ENCODE peak calls at places on chromosomes 5 and 9, in four cellular contexts. Q is brain microvascular endothelial cell, G is HFF-Myc, K is Panc1. B is an unnamed sample.

GRCh38 chr9:97934321-97935115 is 3.5 kb downstream of the HEMGN start:
- DNase-seq in G (no peak), K (no peak), Q (no peak), B (no peak)

GRCh38 chr5:11322133-11322532 is 561.1 kb upstream of the DAP start:
- DNase-seq in G (no peak), Q (no peak), K (no peak), B (no peak)

GRCh38 chr5:9251379-9251980 is 294.4 kb downstream of the SEMA5A start:
- DNase-seq in K (no peak), Q (no peak), G (no peak), B (peak)

GRCh38 chr5:156188026-156188425 is 138.9 kb upstream of the SGCD start:
- DNase-seq in Q (no peak), G (no peak), K (no peak), B (no peak)

GRCh38 chr9:93321220-93321610 is 130.3 kb upstream of the FAM120A start:
- DNase-seq in K (no peak), Q (no peak), G (no peak), B (no peak)

GRCh38 chr5:127041571-127041970 is 11.2 kb upstream of the MARCHF3 start:
- DNase-seq in K (no peak), Q (no peak), G (no peak), B (peak)

GRCh38 chr5:142816577-142816976 is 46.4 kb downstream of the ARHGAP26 start:
- DNase-seq in G (no peak), K (no peak), Q (peak), B (peak)

GRCh38 chr5:119269061-119269579 is 86.7 kb upstream of the TNFAIP8 start:
- DNase-seq in G (no peak), Q (peak), K (peak), B (peak)

GRCh38 chr9:95516736-95517558 is at the start of gene PTCH1:
- DNase-seq in K (no peak), Q (no peak), G (no peak), B (peak)

GRCh38 chr9:18997151-18997550 is 35.9 kb downstream of the SAXO1 start:
- DNase-seq in G (no peak), K (no peak), Q (no peak), B (no peak)

GRCh38 chr5:137796279-137796678 is 42.1 kb upstream of the HNRNPA0 start:
- DNase-seq in Q (no peak), K (no peak), G (no peak), B (no peak)

GRCh38 chr5:132704875-132705274 is 31.1 kb downstream of the IL4 start:
- DNase-seq in Q (peak), K (no peak), G (no peak), B (peak)

GRCh38 chr5:57448751-57449150 is 33.9 kb downstream of the ACTBL2 start:
- DNase-seq in G (no peak), Q (no peak), K (no peak), B (no peak)

GRCh38 chr5:137453476-137454080 is 45.5 kb downstream of the SPOCK1 start:
- DNase-seq in G (peak), Q (peak), K (no peak), B (peak)

GRCh38 chr9:131402738-131403492 is 9.0 kb downstream of the PRRC2B start:
- DNase-seq in Q (peak), K (no peak), G (no peak), B (peak)

GRCh38 chr5:178289438-178289837 is 56.8 kb upstream of the PHYKPL start:
- DNase-seq in K (no peak), Q (no peak), G (no peak), B (no peak)

GRCh38 chr5:76787237-76787636 is 31.6 kb upstream of the F2RL1 start:
- DNase-seq in G (no peak), K (no peak), Q (peak), B (peak)

GRCh38 chr9:130478731-130479575 is 34.2 kb downstream of the ASS1 start:
- DNase-seq in K (no peak), Q (no peak), G (no peak), B (no peak)

GRCh38 chr5:16489322-16489791 is 23.8 kb upstream of the ZNF622 start:
- DNase-seq in G (no peak), Q (no peak), K (peak), B (peak)

GRCh38 chr5:76689321-76690026 is 26.5 kb upstream of the F2R start:
- DNase-seq in Q (peak), K (no peak), G (peak), B (peak)

GRCh38 chr9:92224177-92224576 is 69.3 kb downstream of the IARS1 start:
- DNase-seq in K (no peak), Q (no peak), G (no peak), B (no peak)

GRCh38 chr9:109248133-109248581 is 72.7 kb downstream of the EPB41L4B start:
- DNase-seq in G (no peak), Q (peak), K (no peak), B (peak)

GRCh38 chr5:175895701-175896102 is 24.3 kb downstream of the CPLX2 start:
- DNase-seq in Q (no peak), K (no peak), G (no peak), B (no peak)

GRCh38 chr5:127938746-127939145 is 144.8 kb upstream of the SLC12A2 start:
- DNase-seq in G (no peak), Q (no peak), K (no peak), B (no peak)

GRCh38 chr5:93130623-93131022 is 450.4 kb downstream of the NR2F1-AS1 start:
- DNase-seq in G (no peak), K (no peak), Q (no peak), B (peak)

GRCh38 chr5:123670981-123671557 is 159.1 kb downstream of the CSNK1G3 start:
- DNase-seq in G (peak), Q (peak), K (peak), B (peak)

GRCh38 chr5:14153932-14154646 is 10.9 kb downstream of the TRIO start:
- DNase-seq in Q (peak), G (no peak), K (no peak), B (peak)

GRCh38 chr5:50547303-50547702 is 106.2 kb upstream of the EMB start:
- DNase-seq in G (no peak), K (no peak), Q (no peak), B (no peak)

GRCh38 chr5:149240354-149240998 is 31.2 kb upstream of the AFAP1L1 start:
- DNase-seq in K (no peak), Q (no peak), G (no peak), B (no peak)

GRCh38 chr5:145101246-145101645 is 733.9 kb downstream of the PRELID2 start:
- DNase-seq in Q (no peak), G (no peak), K (no peak), B (no peak)

GRCh38 chr5:963673-964531 is 44.7 kb upstream of the NKD2 start:
- DNase-seq in G (peak), K (no peak), Q (no peak), B (peak)

GRCh38 chr9:107749787-107750444 is 260.3 kb upstream of the KLF4 start:
- DNase-seq in K (peak), Q (peak), G (peak), B (peak)

GRCh38 chr5:2027790-2028189 is 145.1 kb upstream of the IRX4 start:
- DNase-seq in G (no peak), Q (no peak), K (no peak), B (no peak)

GRCh38 chr5:143350790-143351603 is 52.5 kb downstream of the NR3C1 start:
- DNase-seq in Q (peak), G (peak), K (no peak), B (peak)

GRCh38 chr5:51018423-51018822 is 352.0 kb downstream of the PARP8 start:
- DNase-seq in K (no peak), Q (no peak), G (no peak), B (no peak)

GRCh38 chr5:37552770-37553719 is 173.9 kb downstream of the WDR70 start:
- DNase-seq in K (no peak), Q (peak), G (peak), B (peak)

GRCh38 chr5:4230531-4230904 is 634.9 kb downstream of the IRX1 start:
- DNase-seq in Q (no peak), K (no peak), G (no peak), B (no peak)
- H3K4me3 ChIP-seq in Q (no peak), K (no peak), G (no peak), B (no peak)

DNA sequence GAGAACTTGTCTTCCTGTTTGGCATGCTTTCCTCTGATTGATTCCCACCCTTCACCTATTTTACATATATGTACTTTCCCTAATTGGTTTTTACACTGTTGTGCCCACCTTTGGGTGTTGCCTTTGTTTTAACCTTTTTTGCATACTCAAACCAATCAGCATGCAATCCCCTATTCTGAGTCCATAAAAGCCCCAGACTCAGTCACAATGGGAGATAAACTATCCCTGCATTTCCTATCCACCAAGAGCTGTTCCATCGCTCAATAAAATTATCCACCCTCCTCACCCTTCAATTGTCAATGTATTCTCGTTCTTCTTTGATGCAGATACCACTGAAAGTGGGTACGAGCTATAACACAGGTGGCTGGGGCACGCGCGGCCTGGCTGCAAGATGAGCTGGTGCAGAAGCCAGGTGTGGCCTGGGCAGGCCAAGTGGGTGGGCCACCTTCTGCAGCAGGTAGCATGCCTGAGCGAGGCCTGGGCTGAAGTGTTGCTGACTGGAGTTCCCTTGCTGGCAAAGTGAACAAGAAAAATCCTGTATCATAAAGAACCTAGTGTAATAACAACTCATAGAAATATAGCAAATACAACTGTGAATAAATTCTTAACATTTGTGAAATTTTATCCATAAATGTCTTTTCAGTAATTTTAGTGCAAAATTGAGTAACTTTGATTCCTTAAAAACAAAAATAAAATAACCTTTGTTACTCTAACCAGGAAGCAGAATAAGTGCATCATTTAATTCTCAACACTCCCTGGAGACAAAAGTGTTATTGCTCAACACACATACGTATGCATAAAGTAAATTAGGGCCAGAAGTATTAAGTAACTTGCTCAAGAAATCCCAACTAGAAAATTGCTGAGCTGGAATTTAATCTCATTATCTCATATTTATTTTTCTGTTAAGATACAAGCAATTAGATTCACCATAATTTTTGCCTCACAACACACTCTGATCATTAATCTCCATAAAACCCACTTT is 685.3 kb upstream of the EDIL3 start:
- DNase-seq in K (no peak), G (no peak), Q (no peak), B (no peak)
- TF ChIP-seq CTCF in K (no peak), G (no peak), Q (no peak), B (no peak)

GRCh38 chr5:151086192-151086869 is 5.5 kb upstream of the TNIP1 start:
- DNase-seq in Q (no peak), K (no peak), G (no peak), B (no peak)

GRCh38 chr5:151085517-151086031 is 4.7 kb upstream of the TNIP1 start:
- DNase-seq in Q (no peak), G (no peak), K (no peak), B (no peak)

GRCh38 chr5:151082976-151083651 is 2.3 kb upstream of the TNIP1 start:
- DNase-seq in G (no peak), K (no peak), Q (no peak), B (no peak)

GRCh38 chr5:151082274-151082902 is 1.6 kb upstream of the TNIP1 start:
- DNase-seq in G (no peak), K (no peak), Q (no peak), B (peak)

GRCh38 chr5:151084363-151084762 is 3.5 kb upstream of the TNIP1 start:
- DNase-seq in K (no peak), G (no peak), Q (no peak), B (no peak)
- H3K4me3 ChIP-seq in K (no peak), G (no peak), Q (no peak), B (no peak)

GRCh38 chr5:135245521-135246499 is 153.2 kb downstream of the MACROH2A1 start:
- DNase-seq in K (no peak), Q (peak), G (no peak), B (peak)
- TF ChIP-seq CTCF in K (no peak), Q (no peak), G (no peak), B (no peak)

DNA sequence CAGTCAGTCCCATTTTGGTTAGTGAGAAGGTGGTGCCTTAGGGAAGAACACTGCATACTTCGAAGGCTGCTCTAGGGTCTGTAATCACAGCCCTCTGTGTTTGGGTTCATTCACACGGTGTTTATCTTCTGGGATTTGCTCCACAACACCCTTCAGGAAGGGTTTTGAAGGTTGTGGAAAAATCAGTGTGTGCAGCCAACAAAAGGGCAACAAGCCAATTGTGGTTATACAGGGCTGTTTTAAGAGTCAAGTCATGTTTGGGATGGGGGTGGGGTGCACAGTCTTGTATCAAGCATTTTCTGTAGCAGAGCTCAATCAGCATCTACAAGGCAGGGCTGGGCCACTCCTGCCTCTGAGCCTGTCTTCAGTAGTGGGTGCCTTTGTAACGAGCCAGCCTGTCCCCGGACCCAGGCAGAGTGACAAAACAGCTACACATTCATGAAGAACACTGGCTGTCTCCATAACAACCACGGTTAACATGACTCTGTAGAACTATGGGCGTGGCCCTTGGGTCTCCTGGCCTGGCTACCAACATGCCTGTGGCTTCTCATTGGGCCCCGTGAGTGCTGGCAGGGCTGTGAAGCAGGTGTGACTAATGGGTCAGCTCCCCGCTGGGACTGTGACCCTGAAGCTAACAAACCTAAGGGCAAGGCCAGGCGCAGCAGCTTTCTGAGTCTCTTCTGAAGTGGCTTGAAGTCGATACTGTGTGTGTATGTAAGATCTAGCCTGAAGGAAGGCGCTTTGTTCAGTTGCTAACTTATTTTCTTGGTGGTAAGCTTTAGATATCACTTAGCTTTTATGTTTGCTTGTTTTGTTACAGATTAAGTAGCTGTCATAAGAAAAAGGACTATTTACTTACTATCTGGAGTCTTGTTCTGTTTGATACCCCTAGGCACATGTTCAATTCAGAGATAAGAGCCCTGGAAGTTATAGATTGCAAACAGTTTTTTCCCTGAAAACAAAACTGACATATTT is 27.9 kb upstream of the GOLM1 start:
- DNase-seq in G (peak), K (peak), Q (peak), B (peak)
- H3K4me3 ChIP-seq in G (no peak), K (no peak), Q (no peak), B (no peak)

DNA sequence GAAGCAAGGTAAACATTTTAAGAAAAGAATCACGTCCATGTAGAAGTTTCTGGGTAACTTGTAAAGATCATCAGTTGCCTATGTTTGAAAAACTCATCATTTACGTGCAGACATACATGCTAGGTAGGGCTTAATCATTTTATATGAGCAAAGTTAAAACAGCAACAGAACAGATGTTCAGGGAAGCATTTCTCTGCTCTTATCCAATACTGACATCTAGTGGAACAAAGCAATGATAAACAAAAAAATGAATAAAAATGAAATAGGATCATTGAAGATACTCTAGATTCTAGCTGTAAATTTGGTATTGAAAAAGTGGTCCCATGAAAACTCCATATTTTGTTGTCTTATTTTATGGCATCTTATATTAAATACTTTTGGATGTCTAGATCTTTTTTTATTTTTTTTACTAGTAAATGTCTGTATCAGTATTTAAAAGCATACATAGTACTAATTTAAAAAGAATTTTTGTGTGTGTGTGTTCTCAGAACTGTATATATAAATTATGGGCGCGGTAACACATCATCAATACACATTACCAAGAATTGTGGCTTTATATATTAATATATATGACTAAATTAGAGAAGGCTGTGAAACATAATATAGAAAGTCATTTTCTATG is 1050.2 kb downstream of the CDH12 start:
- DNase-seq in Q (no peak), G (no peak), K (peak), B (peak)
- TF ChIP-seq CTCF in Q (peak), G (peak), K (peak), B (peak)

GRCh38 chr5:7850533-7851239 is at the start of gene CFAP90:
- DNase-seq in G (no peak), K (no peak), Q (peak), B (peak)
- H3K4me3 ChIP-seq in G (peak), K (peak), Q (peak), B (peak)

GRCh38 chr5:35031276-35031675 is 16.5 kb downstream of the AGXT2 start:
- DNase-seq in G (peak), K (no peak), Q (no peak), B (peak)

GRCh38 chr5:35026280-35026840 is 21.4 kb downstream of the AGXT2 start:
- DNase-seq in Q (no peak), K (no peak), G (no peak), B (peak)

GRCh38 chr5:35026941-35027340 is 20.8 kb downstream of the AGXT2 start:
- DNase-seq in Q (no peak), G (no peak), K (no peak), B (no peak)

GRCh38 chr5:35029333-35029732 is 18.4 kb downstream of the AGXT2 start:
- DNase-seq in Q (peak), G (peak), K (no peak), B (peak)

GRCh38 chr5:35030426-35030825 is 17.3 kb downstream of the AGXT2 start:
- DNase-seq in Q (no peak), G (no peak), K (no peak), B (no peak)
- TF ChIP-seq CTCF in Q (peak), G (no peak), K (peak), B (no peak)

B was measured in choroid plexus epithelial cell.